ENCODE peak calls at places on chromosomes 5 and 9, in six cellular contexts. G, B, H, F, W and S are unnamed samples.

GRCh38 chr5:52989781-52990530 is 804 bp downstream of the ITGA2 start:
- DNase-seq in G (no peak), W (peak; percentile 16), B (peak; percentile 13), H (peak; percentile 5), F (peak; percentile 22), S (no peak)

GRCh38 chr5:77620404-77620803 is 18.1 kb downstream of the OTP start:
- DNase-seq in W (no peak), H (no peak), B (no peak), G (no peak), F (no peak), S (no peak)

GRCh38 chr9:96071245-96072124 is 196.0 kb downstream of the ERCC6L2 start:
- DNase-seq in B (no peak), W (no peak), H (no peak), F (no peak), G (no peak), S (peak; percentile 17)

GRCh38 chr5:31962928-31963327 is 211.2 kb downstream of the GOLPH3 start:
- DNase-seq in F (no peak), H (no peak), G (no peak), W (no peak), B (no peak), S (no peak)

GRCh38 chr9:71819115-71819739 is 50.9 kb upstream of the CEMIP2 start:
- DNase-seq in F (no peak), H (peak; percentile 54), B (peak; percentile 62), G (no peak), W (no peak), S (no peak)

GRCh38 chr9:34869390-34869789 is 88.7 kb upstream of the PHF24 start:
- DNase-seq in F (no peak), W (no peak), H (no peak), B (no peak), G (no peak), S (no peak)

GRCh38 chr5:7320641-7321170 is 75.2 kb upstream of the ADCY2 start:
- DNase-seq in W (no peak), F (no peak), H (no peak), B (no peak), G (no peak), S (no peak)

GRCh38 chr9:96008502-96009222 is 133.2 kb downstream of the ERCC6L2 start:
- DNase-seq in F (no peak), B (no peak), W (no peak), H (no peak), G (no peak), S (no peak)

GRCh38 chr5:123452401-123452800 is 29.2 kb upstream of the CEP120 start:
- DNase-seq in G (no peak), F (no peak), B (no peak), W (no peak), H (no peak), S (no peak)

GRCh38 chr5:128304121-128304520 is 220.6 kb downstream of the SLC12A2 start:
- DNase-seq in H (no peak), W (no peak), B (no peak), G (no peak), F (no peak), S (no peak)

GRCh38 chr5:96781734-96782064 is 26.0 kb downstream of the ERAP1 start:
- DNase-seq in F (no peak), G (no peak), H (no peak), W (no peak), B (no peak), S (no peak)

GRCh38 chr5:168072665-168073064 is 218.8 kb upstream of the WWC1 start:
- DNase-seq in G (no peak), F (no peak), H (no peak), W (no peak), B (no peak), S (no peak)

GRCh38 chr5:14011089-14012004 is 66.9 kb upstream of the DNAH5 start:
- DNase-seq in H (peak; percentile 10), W (peak; percentile 38), B (no peak), F (peak; percentile 83), G (peak; percentile 70), S (peak; percentile 47)

GRCh38 chr5:115551415-115551814 is 6.8 kb upstream of the FEM1C start:
- DNase-seq in H (no peak), W (no peak), G (no peak), F (no peak), B (no peak), S (no peak)

GRCh38 chr9:104855837-104856236 is 72.1 kb downstream of the ABCA1 start:
- DNase-seq in G (no peak), B (no peak), F (no peak), W (no peak), H (no peak), S (no peak)

GRCh38 chr5:109612278-109612905 is 77.3 kb upstream of the MAN2A1 start:
- DNase-seq in W (no peak), G (no peak), F (no peak), H (no peak), B (no peak), S (no peak)

GRCh38 chr5:82276800-82277612 is 1.1 kb downstream of the RPS23 start:
- DNase-seq in B (no peak), G (no peak), F (no peak), H (no peak), W (no peak), S (no peak)

GRCh38 chr9:89603629-89604462 is 966 bp upstream of the GADD45G start:
- DNase-seq in W (no peak), F (peak; percentile 79), H (no peak), B (no peak), G (no peak), S (no peak)

GRCh38 chr5:168401880-168402279 is 84.4 kb upstream of the RARS1 start:
- DNase-seq in B (no peak), F (no peak), G (no peak), W (no peak), H (no peak), S (no peak)

GRCh38 chr9:76662476-76663281 is 101.6 kb upstream of the PCA3 start:
- DNase-seq in G (no peak), W (no peak), F (no peak), H (no peak), B (no peak), S (no peak)

GRCh38 chr5:39947657-39948056 is 522.9 kb upstream of the DAB2 start:
- DNase-seq in G (no peak), F (no peak), W (no peak), B (no peak), H (no peak), S (no peak)

GRCh38 chr5:57871496-57871895 is 388.9 kb upstream of the ACTBL2 start:
- DNase-seq in F (no peak), B (no peak), H (no peak), W (no peak), G (no peak), S (no peak)

GRCh38 chr9:97528529-97529230 is 27.2 kb downstream of the TMOD1 start:
- DNase-seq in F (no peak), W (no peak), B (no peak), G (no peak), H (no peak), S (no peak)

GRCh38 chr5:10762178-10762775 is 1.2 kb upstream of the DAP start:
- DNase-seq in W (no peak), G (no peak), B (no peak), H (no peak), F (peak; percentile 48), S (no peak)

GRCh38 chr9:136170291-136170901 is 34.5 kb downstream of the LHX3 start:
- DNase-seq in H (peak; percentile 39), F (no peak), W (no peak), G (peak; percentile 74), B (peak; percentile 20), S (no peak)

GRCh38 chr9:91131433-91131839 is 230.3 kb downstream of the AUH start:
- DNase-seq in G (no peak), F (no peak), W (peak; percentile 12), H (peak; percentile 53), B (peak; percentile 11), S (peak; percentile 92)

GRCh38 chr5:116572375-116573278 is 2.0 kb downstream of the SEMA6A start:
- DNase-seq in H (no peak), B (no peak), F (peak; percentile 39), W (no peak), G (no peak), S (no peak)

GRCh38 chr5:22063717-22064116 is 789.4 kb downstream of the CDH12 start:
- DNase-seq in B (no peak), G (no peak), W (no peak), H (no peak), F (no peak), S (no peak)

GRCh38 chr5:9536717-9537116 is 9.2 kb downstream of the SEMA5A start:
- DNase-seq in H (no peak), B (no peak), G (no peak), W (no peak), F (peak; percentile 59), S (no peak)

GRCh38 chr5:539469-540214 is 15.4 kb upstream of the SLC9A3 start:
- DNase-seq in B (no peak), H (no peak), F (peak; percentile 6), G (no peak), W (no peak), S (no peak)

GRCh38 chr5:81021951-81022687 is 62.0 kb downstream of the RASGRF2 start:
- DNase-seq in G (no peak), H (no peak), W (no peak), B (no peak), F (no peak), S (no peak)

GRCh38 chr9:35729700-35730485 is 2.1 kb downstream of the TLN1 start:
- DNase-seq in G (no peak), H (no peak), W (peak; percentile 43), B (no peak), F (peak; percentile 66), S (no peak)

GRCh38 chr9:32456564-32456963 is 69.4 kb downstream of the RIGI start:
- DNase-seq in G (no peak), H (no peak), F (no peak), B (no peak), W (no peak), S (no peak)

GRCh38 chr9:126128494-126129142 is 198.0 kb upstream of the MVB12B start:
- DNase-seq in G (peak; percentile 27), H (no peak), B (no peak), W (no peak), F (no peak), S (no peak)

GRCh38 chr9:79574716-79575242 is 3.0 kb downstream of the TLE4 start:
- DNase-seq in W (no peak), H (no peak), F (no peak), G (no peak), B (no peak), S (no peak)

GRCh38 chr9:129197978-129198736 is 20.1 kb upstream of the IER5L start:
- DNase-seq in W (no peak), G (no peak), F (peak; percentile 59), B (no peak), H (no peak), S (peak; percentile 76)

GRCh38 chr5:96651948-96652753 is 10.0 kb upstream of the CAST start:
- DNase-seq in H (no peak), G (no peak), F (no peak), B (no peak), W (no peak), S (no peak)

GRCh38 chr5:151870820-151871219 is 53.8 kb downstream of the GLRA1 start:
- DNase-seq in G (no peak), W (no peak), H (no peak), B (no peak), F (no peak), S (no peak)

GRCh38 chr5:14428302-14429081 is 153.1 kb upstream of the OTULINL start:
- DNase-seq in H (no peak), W (no peak), G (no peak), B (no peak), F (no peak), S (no peak)